ENCODE peak calls at places on chromosomes 2 and 18, in eight cellular contexts. Y is hepatocyte; I is thyroid gland; A is endothelial cell; L is CD4-positive, alpha-beta T cell; O is CD8-positive, alpha-beta T cell; X is brain microvascular endothelial cell; H is A549. T is an unnamed sample.

GRCh38 chr2:99430614-99431258 is 59.1 kb downstream of the REV1 start:
- DNase-seq in Y (no peak), I (peak), A (no peak), X (no peak), H (no peak), O (no peak), L (no peak), T (peak)

GRCh38 chr2:100163605-100164004 is 21.2 kb upstream of the AFF3 start:
- DNase-seq in A (no peak), L (no peak), O (no peak), I (no peak), X (no peak), Y (no peak), H (no peak), T (no peak)

GRCh38 chr2:130767408-130767775 is 12.1 kb downstream of the AMER3 start:
- DNase-seq in L (no peak), O (no peak), Y (no peak), A (no peak), H (no peak), X (no peak), I (no peak), T (no peak)

GRCh38 chr2:216698895-216699294 is 3.5 kb upstream of the IGFBP5 start:
- DNase-seq in I (no peak), Y (peak), X (peak), O (no peak), H (peak), L (no peak), A (no peak), T (peak)

GRCh38 chr2:234339016-234339415 is 157.9 kb downstream of the ARL4C start:
- DNase-seq in L (no peak), O (peak), Y (no peak), A (no peak), H (no peak), I (no peak), X (no peak), T (no peak)

GRCh38 chr2:28432362-28432761 is 39.7 kb downstream of the FOSL2 start:
- DNase-seq in H (no peak), Y (no peak), O (no peak), I (no peak), L (no peak), X (no peak), A (no peak), T (no peak)

GRCh38 chr2:16774091-16774490 is 108.5 kb upstream of the CYRIA start:
- DNase-seq in O (no peak), X (no peak), H (no peak), Y (no peak), L (no peak), I (no peak), A (no peak), T (no peak)

GRCh38 chr2:238100821-238101771 is 956 bp downstream of the ESPNL start:
- DNase-seq in L (no peak), A (no peak), O (peak), H (no peak), X (no peak), I (no peak), Y (peak), T (no peak)

GRCh38 chr2:225998653-225999052 is 599.1 kb downstream of the NYAP2 start:
- DNase-seq in H (no peak), L (no peak), I (no peak), Y (no peak), X (peak), A (no peak), O (no peak), T (peak)

GRCh38 chr2:205366336-205367060 is 315.8 kb upstream of the NRP2 start:
- DNase-seq in A (no peak), O (no peak), X (no peak), L (no peak), I (no peak), Y (no peak), H (no peak), T (no peak)

GRCh38 chr2:85073061-85073460 is 60.1 kb upstream of the TCF7L1 start:
- DNase-seq in O (no peak), Y (no peak), X (no peak), L (no peak), H (no peak), I (no peak), A (no peak), T (no peak)

GRCh38 chr2:231037731-231038482 is 584 bp downstream of the C2orf72 start:
- DNase-seq in H (peak), X (no peak), O (no peak), L (no peak), A (peak), I (no peak), Y (peak), T (no peak)

GRCh38 chr2:64987001-64987962 is 1.9 kb upstream of the SLC1A4 start:
- DNase-seq in L (no peak), H (no peak), O (no peak), A (no peak), Y (no peak), X (peak), I (no peak), T (no peak)

GRCh38 chr2:229282758-229283546 is 11.9 kb upstream of the PID1 start:
- DNase-seq in O (no peak), H (no peak), I (no peak), L (no peak), X (peak), A (no peak), Y (no peak), T (peak)

GRCh38 chr2:19810637-19811036 is 91.1 kb downstream of the TTC32 start:
- DNase-seq in H (no peak), O (no peak), I (no peak), Y (no peak), X (no peak), A (no peak), L (no peak), T (no peak)

GRCh38 chr2:179036353-179036905 is 13.5 kb downstream of the CCDC141 start:
- DNase-seq in X (no peak), H (no peak), A (no peak), L (no peak), O (no peak), Y (no peak), I (no peak), T (no peak)

GRCh38 chr2:84880645-84881521 is at the start of gene TRABD2A:
- DNase-seq in H (no peak), L (no peak), X (no peak), I (no peak), Y (peak), A (peak), O (peak), T (no peak)

GRCh38 chr2:160268382-160268781 is 68.3 kb upstream of the ITGB6 start:
- DNase-seq in H (no peak), A (no peak), L (no peak), I (no peak), Y (no peak), O (no peak), X (no peak), T (no peak)

GRCh38 chr2:95320986-95321767 is 24.0 kb downstream of the KCNIP3 start:
- DNase-seq in I (no peak), Y (no peak), O (no peak), A (no peak), L (no peak), X (no peak), H (no peak), T (peak)

GRCh38 chr2:96321230-96322103 is 3.6 kb upstream of the ITPRIPL1 start:
- DNase-seq in H (peak), O (peak), L (peak), X (no peak), A (peak), I (peak), Y (peak), T (no peak)
- TF ChIP-seq CTCF in H (no peak), O (no peak), L (no peak), X (no peak), A (no peak), I (no peak), Y (no peak), T (no peak)

GRCh38 chr2:106596844-106597243 is 109.7 kb downstream of the CD8B2 start:
- DNase-seq in X (no peak), O (no peak), L (no peak), H (peak), I (no peak), A (no peak), Y (no peak), T (no peak)
- TF ChIP-seq CTCF in X (peak), O (peak), L (peak), H (peak), I (peak), A (peak), Y (no peak), T (peak)

DNA sequence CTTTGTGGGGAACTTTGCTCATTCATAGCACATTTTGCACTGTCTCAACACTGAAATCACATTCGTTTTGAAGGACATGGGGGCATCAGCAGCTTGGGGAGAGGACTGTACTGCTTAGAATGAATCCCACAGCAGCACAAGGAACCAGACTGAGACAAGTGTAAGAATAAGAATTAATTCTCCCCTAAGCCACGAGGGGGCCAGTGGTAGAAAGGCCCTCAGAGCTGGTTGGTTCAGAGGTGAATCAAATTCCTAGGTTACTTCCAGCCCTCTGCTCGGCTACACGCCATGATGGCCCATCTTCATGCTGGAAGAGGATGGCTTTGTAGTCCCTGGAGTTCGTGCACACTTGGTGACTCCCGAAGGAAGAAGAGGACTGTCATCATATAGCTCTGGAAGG is 12.0 kb upstream of the MC5R start:
- DNase-seq in Y (no peak), A (no peak), L (no peak), O (no peak), H (peak), X (no peak), I (no peak), T (no peak)
- TF ChIP-seq CTCF in Y (no peak), A (peak), L (no peak), O (no peak), H (no peak), X (peak), I (no peak), T (peak)

DNA sequence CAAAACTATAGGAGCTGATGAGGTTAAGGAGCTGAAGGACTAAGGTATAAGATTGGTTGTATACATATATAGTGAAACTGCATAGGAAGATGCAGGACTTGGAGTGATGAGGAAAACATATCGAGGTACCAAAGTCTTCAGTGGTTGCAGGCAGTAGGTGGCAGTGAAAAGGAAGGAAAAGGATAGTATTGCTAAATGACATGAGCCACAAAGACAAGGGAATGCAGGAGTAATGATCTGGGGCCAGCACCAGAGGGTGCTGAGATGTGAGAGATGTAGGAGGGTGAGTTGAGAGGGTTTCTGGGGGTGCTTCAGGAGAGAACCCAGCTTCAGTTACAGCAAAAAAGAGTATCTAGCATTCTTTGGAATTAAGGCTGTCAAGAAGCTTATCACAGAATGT is 172.2 kb upstream of the MYO3B start:
- DNase-seq in Y (no peak), H (no peak), L (no peak), I (no peak), X (no peak), A (no peak), O (no peak), T (no peak)
- TF ChIP-seq CTCF in Y (no peak), H (no peak), L (no peak), I (no peak), X (no peak), A (no peak), O (no peak), T (no peak)

GRCh38 chr2:232688201-232688600 is 8.9 kb upstream of the GIGYF2 start:
- DNase-seq in X (no peak), A (no peak), H (no peak), O (no peak), L (no peak), I (no peak), Y (no peak), T (no peak)

GRCh38 chr2:232687382-232688160 is 9.6 kb upstream of the GIGYF2 start:
- DNase-seq in O (no peak), I (no peak), A (no peak), H (no peak), L (no peak), X (no peak), Y (no peak), T (no peak)

GRCh38 chr2:232693344-232693743 is 3.8 kb upstream of the GIGYF2 start:
- DNase-seq in A (no peak), O (no peak), H (no peak), L (no peak), X (no peak), I (no peak), Y (no peak), T (no peak)

GRCh38 chr2:232683368-232683767 is 13.8 kb upstream of the GIGYF2 start:
- DNase-seq in L (no peak), X (no peak), A (no peak), I (no peak), H (no peak), Y (no peak), O (no peak), T (no peak)

DNA sequence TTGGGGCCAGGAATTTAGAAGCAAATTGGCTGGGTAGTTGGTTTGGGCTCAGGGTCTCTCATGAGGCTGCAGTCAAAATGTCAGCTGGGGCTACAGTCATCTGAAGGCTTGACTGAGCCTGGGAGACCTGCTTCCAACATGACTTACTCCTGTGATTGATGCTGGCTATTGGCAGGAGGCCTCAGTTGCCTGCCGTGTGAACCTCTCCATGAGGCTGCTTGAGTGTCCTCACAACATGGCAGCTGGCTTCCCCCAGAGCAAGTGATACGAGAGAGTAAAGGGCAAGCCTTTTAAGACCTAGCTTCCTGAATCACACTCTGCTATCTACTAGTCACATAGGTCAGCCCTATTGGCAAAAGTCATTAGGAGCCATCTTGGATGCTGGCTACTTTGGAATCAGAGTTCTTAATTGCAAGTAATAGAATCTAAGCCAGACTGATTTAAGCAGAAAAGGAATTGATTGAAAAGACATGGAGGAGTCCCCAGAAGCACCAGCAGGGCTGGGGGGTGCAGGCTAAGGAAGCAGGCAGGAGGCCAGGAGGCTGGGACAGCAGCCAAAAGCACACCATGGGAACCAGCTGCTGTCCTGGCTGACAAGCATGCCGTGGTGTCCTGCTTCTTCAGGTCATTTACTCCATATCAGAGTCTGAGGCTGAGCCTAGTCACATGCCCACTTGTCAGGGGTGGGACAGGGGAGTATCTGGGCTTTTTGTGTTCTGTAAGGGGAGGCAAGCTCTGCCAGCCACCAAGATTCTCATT is 7.8 kb upstream of the GIGYF2 start:
- DNase-seq in A (no peak), L (no peak), H (no peak), I (peak), O (no peak), X (peak), Y (no peak), T (peak)
- TF ChIP-seq CTCF in A (no peak), L (no peak), H (no peak), I (peak), O (no peak), X (no peak), Y (no peak), T (no peak)

T was measured in HFFc6.